ENCODE peak calls at places on chromosomes 13 and 19, in six cellular contexts. One of them, this sample, is unnamed.

GRCh38 chr13:48476674-48477073 is 56.2 kb downstream of the RCBTB2 start:
- DNase-seq in heart right ventricle: no peak
- DNase-seq in foreskin fibroblast: no peak
- DNase-seq in fibroblast of lung: no peak
- DNase-seq in testis: no peak
- DNase-seq in right lobe of liver: no peak
- DNase-seq in this sample: no peak

GRCh38 chr19:29117926-29118325 is 95.0 kb downstream of the UQCRFS1 start:
- DNase-seq in heart right ventricle: no peak
- DNase-seq in foreskin fibroblast: no peak
- DNase-seq in fibroblast of lung: no peak
- DNase-seq in testis: no peak
- DNase-seq in right lobe of liver: no peak
- DNase-seq in this sample: no peak

GRCh38 chr19:19443902-19444693 is 38.6 kb downstream of the GATAD2A start:
- DNase-seq in heart right ventricle: no peak
- DNase-seq in foreskin fibroblast: no peak
- DNase-seq in fibroblast of lung: no peak
- DNase-seq in testis: no peak
- DNase-seq in right lobe of liver: no peak
- DNase-seq in this sample: no peak

GRCh38 chr13:102555914-102556553 is 40.8 kb upstream of the TPP2 start:
- DNase-seq in heart right ventricle: no peak
- DNase-seq in foreskin fibroblast: peak; percentile 72
- DNase-seq in fibroblast of lung: peak; percentile 56
- DNase-seq in testis: no peak
- DNase-seq in right lobe of liver: no peak
- DNase-seq in this sample: peak; percentile 6

GRCh38 chr19:7292352-7292949 is 1.8 kb downstream of the INSR start:
- DNase-seq in heart right ventricle: no peak
- DNase-seq in foreskin fibroblast: no peak
- DNase-seq in fibroblast of lung: no peak
- DNase-seq in testis: no peak
- DNase-seq in right lobe of liver: no peak
- DNase-seq in this sample: no peak

GRCh38 chr19:18257503-18258470 is 16.5 kb downstream of the IQCN start:
- DNase-seq in heart right ventricle: no peak
- DNase-seq in foreskin fibroblast: no peak
- DNase-seq in fibroblast of lung: no peak
- DNase-seq in testis: no peak
- DNase-seq in right lobe of liver: no peak
- DNase-seq in this sample: no peak

GRCh38 chr19:377801-378581 is 31.0 kb downstream of the C2CD4C start:
- DNase-seq in heart right ventricle: no peak
- DNase-seq in foreskin fibroblast: peak; percentile 53
- DNase-seq in fibroblast of lung: no peak
- DNase-seq in testis: no peak
- DNase-seq in right lobe of liver: no peak
- DNase-seq in this sample: no peak

GRCh38 chr19:34838248-34838647 is 65.2 kb upstream of the ZNF599 start:
- DNase-seq in heart right ventricle: no peak
- DNase-seq in foreskin fibroblast: peak; percentile 2
- DNase-seq in fibroblast of lung: peak; percentile 2
- DNase-seq in testis: no peak
- DNase-seq in right lobe of liver: no peak
- DNase-seq in this sample: no peak

GRCh38 chr19:4436231-4436630 is 21.4 kb downstream of the UBXN6 start:
- DNase-seq in heart right ventricle: no peak
- DNase-seq in foreskin fibroblast: no peak
- DNase-seq in fibroblast of lung: no peak
- DNase-seq in testis: no peak
- DNase-seq in right lobe of liver: no peak
- DNase-seq in this sample: no peak

GRCh38 chr19:6216996-6217751 is 62.6 kb downstream of the MLLT1 start:
- DNase-seq in heart right ventricle: peak; percentile 41
- DNase-seq in foreskin fibroblast: no peak
- DNase-seq in fibroblast of lung: peak; percentile 45
- DNase-seq in testis: peak; percentile 47
- DNase-seq in right lobe of liver: peak; percentile 47
- DNase-seq in this sample: no peak

GRCh38 chr19:542173-542866 is 1.5 kb upstream of the GZMM start:
- DNase-seq in heart right ventricle: no peak
- DNase-seq in foreskin fibroblast: no peak
- DNase-seq in fibroblast of lung: no peak
- DNase-seq in testis: no peak
- DNase-seq in right lobe of liver: no peak
- DNase-seq in this sample: peak; percentile 56

GRCh38 chr13:93561553-93561952 is 334.9 kb downstream of the GPC6 start:
- DNase-seq in heart right ventricle: no peak
- DNase-seq in foreskin fibroblast: no peak
- DNase-seq in fibroblast of lung: no peak
- DNase-seq in testis: no peak
- DNase-seq in right lobe of liver: no peak
- DNase-seq in this sample: no peak

GRCh38 chr13:28753208-28753892 is 34.6 kb upstream of the SLC46A3 start:
- DNase-seq in heart right ventricle: peak; percentile 21
- DNase-seq in foreskin fibroblast: peak; percentile 94
- DNase-seq in fibroblast of lung: peak; percentile 70
- DNase-seq in testis: peak; percentile 70
- DNase-seq in right lobe of liver: peak; percentile 57
- DNase-seq in this sample: no peak

GRCh38 chr13:48594080-48594815 is 59.5 kb upstream of the CYSLTR2 start:
- DNase-seq in heart right ventricle: no peak
- DNase-seq in foreskin fibroblast: no peak
- DNase-seq in fibroblast of lung: no peak
- DNase-seq in testis: no peak
- DNase-seq in right lobe of liver: no peak
- DNase-seq in this sample: no peak

GRCh38 chr19:40605201-40605971 is 4.2 kb downstream of the LTBP4 start:
- DNase-seq in heart right ventricle: peak; percentile 76
- DNase-seq in foreskin fibroblast: peak; percentile 84
- DNase-seq in fibroblast of lung: peak; percentile 63
- DNase-seq in testis: peak; percentile 61
- DNase-seq in right lobe of liver: peak; percentile 74
- DNase-seq in this sample: peak; percentile 93

GRCh38 chr19:16585808-16586476 is 13.7 kb upstream of the SLC35E1 start:
- DNase-seq in heart right ventricle: no peak
- DNase-seq in foreskin fibroblast: no peak
- DNase-seq in fibroblast of lung: no peak
- DNase-seq in testis: no peak
- DNase-seq in right lobe of liver: no peak
- DNase-seq in this sample: peak; percentile 52

GRCh38 chr13:74883834-74884233 is 598.1 kb downstream of the TBC1D4 start:
- DNase-seq in heart right ventricle: no peak
- DNase-seq in foreskin fibroblast: no peak
- DNase-seq in fibroblast of lung: peak; percentile 23
- DNase-seq in testis: no peak
- DNase-seq in right lobe of liver: no peak
- DNase-seq in this sample: no peak

DNA sequence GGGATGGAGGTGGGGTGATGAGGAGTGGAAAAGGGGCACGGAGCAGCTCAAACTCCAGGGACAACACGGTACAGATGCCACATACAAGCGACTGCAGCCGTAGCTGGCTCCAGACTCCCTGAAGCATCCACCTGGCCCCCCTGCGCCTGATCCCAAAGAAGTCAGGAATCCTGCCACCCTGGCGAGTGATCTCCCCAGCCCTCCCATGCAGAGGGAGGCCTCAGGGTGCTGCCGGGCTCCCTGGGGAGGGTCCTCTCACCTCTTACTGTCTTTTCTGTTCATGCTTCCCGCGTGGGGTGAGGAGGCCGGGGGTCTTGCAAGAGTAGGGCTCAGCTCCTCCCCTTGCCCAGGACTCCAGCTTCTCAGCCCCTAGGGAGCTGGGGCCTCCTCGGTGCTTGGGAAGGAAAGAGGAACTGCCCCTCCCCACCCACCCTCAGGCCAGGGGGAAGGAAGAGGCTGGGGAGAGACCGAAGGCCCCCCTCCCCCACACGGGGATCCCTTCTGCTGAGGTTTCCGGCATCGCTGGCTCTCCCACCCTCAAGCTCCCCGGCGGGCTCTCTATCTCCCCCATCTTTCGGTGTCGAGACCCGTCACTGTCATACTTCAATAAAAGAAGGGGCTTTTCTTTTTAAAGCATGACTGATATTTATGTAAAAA is at the start of gene RASGRP4:
- DNase-seq in heart right ventricle: peak; percentile 43
- DNase-seq in foreskin fibroblast: no peak
- DNase-seq in fibroblast of lung: no peak
- DNase-seq in testis: no peak
- DNase-seq in right lobe of liver: peak; percentile 61
- DNase-seq in this sample: peak; percentile 40
- H3K4me3 ChIP-seq in heart right ventricle: peak within 1 kb of the TSS; percentile 33
- H3K4me3 ChIP-seq in foreskin fibroblast: no peak within 1 kb of the TSS
- H3K4me3 ChIP-seq in fibroblast of lung: no peak within 1 kb of the TSS
- H3K4me3 ChIP-seq in testis: no peak within 1 kb of the TSS
- H3K4me3 ChIP-seq in right lobe of liver: no peak within 1 kb of the TSS
- H3K4me3 ChIP-seq in this sample: no peak within 1 kb of the TSS

GRCh38 chr13:20128459-20128927 is 32.4 kb downstream of the GJA3 start:
- DNase-seq in heart right ventricle: no peak
- DNase-seq in foreskin fibroblast: no peak
- DNase-seq in fibroblast of lung: no peak
- DNase-seq in testis: peak; percentile 46
- DNase-seq in right lobe of liver: peak; percentile 70
- DNase-seq in this sample: peak; percentile 66
- TF ChIP-seq CTCF in heart right ventricle: peak; percentile 44
- TF ChIP-seq CTCF in foreskin fibroblast: no peak
- TF ChIP-seq CTCF in fibroblast of lung: no peak
- TF ChIP-seq CTCF in testis: peak; percentile 22
- TF ChIP-seq CTCF in right lobe of liver: peak; percentile 50
- TF ChIP-seq CTCF in this sample: peak; percentile 45

GRCh38 chr19:55543567-55543966 is 1.8 kb downstream of the SBK3 start:
- DNase-seq in heart right ventricle: no peak
- DNase-seq in foreskin fibroblast: no peak
- DNase-seq in fibroblast of lung: no peak
- DNase-seq in testis: no peak
- DNase-seq in right lobe of liver: no peak
- DNase-seq in this sample: no peak
- H3K4me3 ChIP-seq in heart right ventricle: no peak overlapping the region
- H3K4me3 ChIP-seq in foreskin fibroblast: no peak overlapping the region
- H3K4me3 ChIP-seq in fibroblast of lung: no peak overlapping the region
- H3K4me3 ChIP-seq in testis: no peak overlapping the region
- H3K4me3 ChIP-seq in right lobe of liver: no peak overlapping the region
- H3K4me3 ChIP-seq in this sample: no peak overlapping the region

GRCh38 chr19:8525401-8525684 is 11.4 kb upstream of the ZNF414 start:
- DNase-seq in heart right ventricle: no peak
- DNase-seq in foreskin fibroblast: no peak
- DNase-seq in fibroblast of lung: no peak
- DNase-seq in testis: no peak
- DNase-seq in right lobe of liver: no peak
- DNase-seq in this sample: no peak
- TF ChIP-seq CTCF in heart right ventricle: peak; percentile 48
- TF ChIP-seq CTCF in foreskin fibroblast: peak; percentile 28
- TF ChIP-seq CTCF in fibroblast of lung: peak; percentile 23
- TF ChIP-seq CTCF in testis: no peak
- TF ChIP-seq CTCF in right lobe of liver: no peak
- TF ChIP-seq CTCF in this sample: peak; percentile 13

GRCh38 chr13:24076636-24077035 is 83.9 kb upstream of the SPATA13 start:
- DNase-seq in heart right ventricle: no peak
- DNase-seq in foreskin fibroblast: no peak
- DNase-seq in fibroblast of lung: no peak
- DNase-seq in testis: no peak
- DNase-seq in right lobe of liver: no peak
- DNase-seq in this sample: no peak
- H3K4me3 ChIP-seq in heart right ventricle: peak overlapping the region; percentile 9
- H3K4me3 ChIP-seq in foreskin fibroblast: no peak overlapping the region
- H3K4me3 ChIP-seq in fibroblast of lung: no peak overlapping the region
- H3K4me3 ChIP-seq in testis: no peak overlapping the region
- H3K4me3 ChIP-seq in right lobe of liver: no peak overlapping the region
- H3K4me3 ChIP-seq in this sample: no peak overlapping the region

GRCh38 chr13:24540236-24541126 is 27.9 kb upstream of the PARP4 start:
- DNase-seq in heart right ventricle: no peak
- DNase-seq in foreskin fibroblast: peak; percentile 9
- DNase-seq in fibroblast of lung: no peak
- DNase-seq in testis: peak; percentile 79
- DNase-seq in right lobe of liver: peak; percentile 62
- DNase-seq in this sample: no peak
- TF ChIP-seq CTCF in heart right ventricle: no peak
- TF ChIP-seq CTCF in foreskin fibroblast: no peak
- TF ChIP-seq CTCF in fibroblast of lung: no peak
- TF ChIP-seq CTCF in testis: peak; percentile 29
- TF ChIP-seq CTCF in right lobe of liver: peak; percentile 12
- TF ChIP-seq CTCF in this sample: no peak

GRCh38 chr13:21463424-21463823 is 4.3 kb upstream of the ZDHHC20 start:
- DNase-seq in heart right ventricle: no peak
- DNase-seq in foreskin fibroblast: no peak
- DNase-seq in fibroblast of lung: no peak
- DNase-seq in testis: no peak
- DNase-seq in right lobe of liver: no peak
- DNase-seq in this sample: no peak

GRCh38 chr13:21466527-21466926 is 7.4 kb upstream of the ZDHHC20 start:
- DNase-seq in heart right ventricle: no peak
- DNase-seq in foreskin fibroblast: no peak
- DNase-seq in fibroblast of lung: no peak
- DNase-seq in testis: no peak
- DNase-seq in right lobe of liver: no peak
- DNase-seq in this sample: no peak

GRCh38 chr13:21470785-21471184 is 11.7 kb upstream of the ZDHHC20 start:
- DNase-seq in heart right ventricle: no peak
- DNase-seq in foreskin fibroblast: no peak
- DNase-seq in fibroblast of lung: no peak
- DNase-seq in testis: no peak
- DNase-seq in right lobe of liver: no peak
- DNase-seq in this sample: no peak

DNA sequence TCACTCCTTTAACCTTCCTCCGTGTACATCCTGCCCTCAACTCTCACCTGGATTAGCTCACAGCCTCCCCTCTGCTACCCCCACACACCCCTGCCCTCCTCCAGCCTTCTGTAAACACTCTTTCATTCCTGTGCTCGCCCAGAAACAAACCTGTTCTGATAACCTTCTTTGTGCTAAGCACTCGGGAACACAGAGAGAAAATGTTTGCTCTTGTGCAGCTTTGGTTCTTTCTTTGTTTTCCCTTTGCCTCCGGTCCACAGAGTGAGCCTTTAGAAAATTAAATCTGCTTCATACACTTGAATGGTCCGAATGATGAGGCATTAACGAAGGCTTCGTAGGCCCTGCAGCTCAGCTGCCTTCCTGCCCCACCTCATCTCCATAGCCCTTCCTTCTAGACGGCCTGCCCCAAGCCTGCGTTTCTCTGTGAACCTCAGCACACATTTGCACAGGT is 6.6 kb upstream of the ZDHHC20 start:
- DNase-seq in heart right ventricle: no peak
- DNase-seq in foreskin fibroblast: no peak
- DNase-seq in fibroblast of lung: no peak
- DNase-seq in testis: no peak
- DNase-seq in right lobe of liver: no peak
- DNase-seq in this sample: no peak
- H3K4me3 ChIP-seq in heart right ventricle: no peak overlapping the region
- H3K4me3 ChIP-seq in foreskin fibroblast: no peak overlapping the region
- H3K4me3 ChIP-seq in fibroblast of lung: no peak overlapping the region
- H3K4me3 ChIP-seq in testis: no peak overlapping the region
- H3K4me3 ChIP-seq in right lobe of liver: no peak overlapping the region
- H3K4me3 ChIP-seq in this sample: no peak overlapping the region

DNA sequence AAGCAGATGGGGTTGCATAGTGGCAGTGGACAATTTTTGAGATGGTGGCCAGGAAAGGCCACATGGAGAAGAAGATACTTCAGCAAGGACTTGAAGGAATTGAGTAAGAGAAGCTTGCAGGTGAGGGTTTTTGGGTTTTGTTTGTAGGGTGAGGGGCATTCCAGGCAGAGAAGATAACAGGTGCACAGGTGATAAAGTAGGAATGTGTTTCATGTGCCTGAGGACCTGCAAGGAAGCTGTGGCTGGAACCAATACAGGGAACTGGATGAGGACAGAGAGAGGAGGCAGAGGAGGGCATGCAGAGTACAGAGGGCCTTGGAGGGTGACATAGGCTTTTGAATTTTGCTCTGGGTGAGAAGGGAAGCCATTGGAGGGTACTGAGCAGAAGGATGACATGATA is 314.5 kb downstream of the KLF12 start:
- DNase-seq in heart right ventricle: no peak
- DNase-seq in foreskin fibroblast: no peak
- DNase-seq in fibroblast of lung: no peak
- DNase-seq in testis: no peak
- DNase-seq in right lobe of liver: no peak
- DNase-seq in this sample: no peak
- TF ChIP-seq CTCF in heart right ventricle: no peak
- TF ChIP-seq CTCF in foreskin fibroblast: no peak
- TF ChIP-seq CTCF in fibroblast of lung: no peak
- TF ChIP-seq CTCF in testis: no peak
- TF ChIP-seq CTCF in right lobe of liver: no peak
- TF ChIP-seq CTCF in this sample: no peak